ENCODE peak calls at places on chromosomes 2 and 18, in five cellular contexts. One of them, this sample, is unnamed.

GRCh38 chr2:37654419-37654818 is 17.0 kb downstream of the CDC42EP3 start:
- DNase-seq in upper lobe of left lung: no peak
- DNase-seq in naive thymus-derived CD4-positive, alpha-beta T cell: no peak
- DNase-seq in IMR-90: no peak
- DNase-seq in CD8-positive, alpha-beta memory T cell: no peak
- DNase-seq in this sample: no peak

GRCh38 chr18:76493213-76494107 is 1.6 kb downstream of the ZNF516 start:
- DNase-seq in upper lobe of left lung: peak; percentile 34
- DNase-seq in naive thymus-derived CD4-positive, alpha-beta T cell: no peak
- DNase-seq in IMR-90: peak; percentile 72
- DNase-seq in CD8-positive, alpha-beta memory T cell: no peak
- DNase-seq in this sample: no peak

GRCh38 chr2:57621984-57622383 is 424.6 kb upstream of the VRK2 start:
- DNase-seq in upper lobe of left lung: no peak
- DNase-seq in naive thymus-derived CD4-positive, alpha-beta T cell: no peak
- DNase-seq in IMR-90: no peak
- DNase-seq in CD8-positive, alpha-beta memory T cell: no peak
- DNase-seq in this sample: no peak

GRCh38 chr18:47247036-47247832 is 4.2 kb downstream of the SKOR2 start:
- DNase-seq in upper lobe of left lung: no peak
- DNase-seq in naive thymus-derived CD4-positive, alpha-beta T cell: no peak
- DNase-seq in IMR-90: no peak
- DNase-seq in CD8-positive, alpha-beta memory T cell: no peak
- DNase-seq in this sample: no peak

GRCh38 chr2:103009861-103010260 is 248.0 kb downstream of the TMEM182 start:
- DNase-seq in upper lobe of left lung: no peak
- DNase-seq in naive thymus-derived CD4-positive, alpha-beta T cell: no peak
- DNase-seq in IMR-90: no peak
- DNase-seq in CD8-positive, alpha-beta memory T cell: no peak
- DNase-seq in this sample: no peak

GRCh38 chr2:203195331-203195730 is 43.5 kb upstream of the CYP20A1 start:
- DNase-seq in upper lobe of left lung: no peak
- DNase-seq in naive thymus-derived CD4-positive, alpha-beta T cell: no peak
- DNase-seq in IMR-90: no peak
- DNase-seq in CD8-positive, alpha-beta memory T cell: no peak
- DNase-seq in this sample: no peak

GRCh38 chr18:9905401-9905922 is 8.4 kb upstream of the VAPA start:
- DNase-seq in upper lobe of left lung: no peak
- DNase-seq in naive thymus-derived CD4-positive, alpha-beta T cell: no peak
- DNase-seq in IMR-90: no peak
- DNase-seq in CD8-positive, alpha-beta memory T cell: no peak
- DNase-seq in this sample: no peak

GRCh38 chr2:160694631-160695030 is 201.0 kb upstream of the RBMS1 start:
- DNase-seq in upper lobe of left lung: no peak
- DNase-seq in naive thymus-derived CD4-positive, alpha-beta T cell: no peak
- DNase-seq in IMR-90: peak; percentile 4
- DNase-seq in CD8-positive, alpha-beta memory T cell: no peak
- DNase-seq in this sample: no peak

GRCh38 chr2:46749042-46749461 is 166.6 kb downstream of the MCFD2 start:
- DNase-seq in upper lobe of left lung: no peak
- DNase-seq in naive thymus-derived CD4-positive, alpha-beta T cell: no peak
- DNase-seq in IMR-90: peak; percentile 88
- DNase-seq in CD8-positive, alpha-beta memory T cell: no peak
- DNase-seq in this sample: no peak

GRCh38 chr18:11669948-11670275 is 19.2 kb upstream of the GNAL start:
- DNase-seq in upper lobe of left lung: no peak
- DNase-seq in naive thymus-derived CD4-positive, alpha-beta T cell: no peak
- DNase-seq in IMR-90: no peak
- DNase-seq in CD8-positive, alpha-beta memory T cell: no peak
- DNase-seq in this sample: no peak

GRCh38 chr2:119316066-119316465 is 50.6 kb downstream of the C2orf76 start:
- DNase-seq in upper lobe of left lung: no peak
- DNase-seq in naive thymus-derived CD4-positive, alpha-beta T cell: no peak
- DNase-seq in IMR-90: no peak
- DNase-seq in CD8-positive, alpha-beta memory T cell: no peak
- DNase-seq in this sample: no peak

GRCh38 chr2:231371430-231372054 is 24.0 kb upstream of the B3GNT7 start:
- DNase-seq in upper lobe of left lung: no peak
- DNase-seq in naive thymus-derived CD4-positive, alpha-beta T cell: no peak
- DNase-seq in IMR-90: no peak
- DNase-seq in CD8-positive, alpha-beta memory T cell: peak; percentile 34
- DNase-seq in this sample: no peak

GRCh38 chr2:231370749-231371429 is 24.6 kb upstream of the B3GNT7 start:
- DNase-seq in upper lobe of left lung: no peak
- DNase-seq in naive thymus-derived CD4-positive, alpha-beta T cell: no peak
- DNase-seq in IMR-90: no peak
- DNase-seq in CD8-positive, alpha-beta memory T cell: peak; percentile 48
- DNase-seq in this sample: no peak

GRCh38 chr2:231369580-231370428 is 25.7 kb upstream of the B3GNT7 start:
- DNase-seq in upper lobe of left lung: no peak
- DNase-seq in naive thymus-derived CD4-positive, alpha-beta T cell: no peak
- DNase-seq in IMR-90: no peak
- DNase-seq in CD8-positive, alpha-beta memory T cell: peak; percentile 39
- DNase-seq in this sample: no peak

GRCh38 chr2:231372326-231372725 is 23.2 kb upstream of the B3GNT7 start:
- DNase-seq in upper lobe of left lung: no peak
- DNase-seq in naive thymus-derived CD4-positive, alpha-beta T cell: no peak
- DNase-seq in IMR-90: no peak
- DNase-seq in CD8-positive, alpha-beta memory T cell: peak; percentile 29
- DNase-seq in this sample: no peak

DNA sequence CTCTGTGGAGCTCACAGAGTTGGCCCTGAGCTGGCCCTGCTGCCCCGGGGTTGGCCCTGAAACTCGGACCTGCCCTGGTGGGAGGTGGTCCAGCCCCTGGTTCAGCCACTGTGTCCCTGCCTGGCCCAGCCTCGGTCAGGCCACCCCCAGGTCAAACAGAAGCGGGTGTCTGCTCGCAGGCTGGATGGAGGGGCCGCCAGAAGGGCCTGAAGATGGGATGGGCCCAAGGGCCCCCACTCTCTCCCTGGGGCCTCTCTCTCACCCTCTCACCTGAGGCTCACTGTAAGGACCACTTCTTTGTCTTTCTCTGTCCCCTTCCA is 25.1 kb upstream of the B3GNT7 start:
- DNase-seq in upper lobe of left lung: no peak
- DNase-seq in naive thymus-derived CD4-positive, alpha-beta T cell: no peak
- DNase-seq in IMR-90: no peak
- DNase-seq in CD8-positive, alpha-beta memory T cell: peak; percentile 26
- DNase-seq in this sample: no peak
- H3K36me3 ChIP-seq in upper lobe of left lung: no peaks in the 10 kb centered on the region
- H3K36me3 ChIP-seq in naive thymus-derived CD4-positive, alpha-beta T cell: no peaks in the 10 kb centered on the region
- H3K36me3 ChIP-seq in IMR-90: no peaks in the 10 kb centered on the region
- H3K36me3 ChIP-seq in CD8-positive, alpha-beta memory T cell: no peaks in the 10 kb centered on the region
- H3K36me3 ChIP-seq in this sample: no peaks in the 10 kb centered on the region

GRCh38 chr2:42048318-42049251 is 764 bp downstream of the PKDCC start:
- DNase-seq in upper lobe of left lung: no peak
- DNase-seq in naive thymus-derived CD4-positive, alpha-beta T cell: no peak
- DNase-seq in IMR-90: peak; percentile 45
- DNase-seq in CD8-positive, alpha-beta memory T cell: no peak
- DNase-seq in this sample: no peak
- H3K4me1 ChIP-seq in upper lobe of left lung: peaks cover 28% of the 10 kb centered on the region
- H3K4me1 ChIP-seq in naive thymus-derived CD4-positive, alpha-beta T cell: no peaks in the 10 kb centered on the region
- H3K4me1 ChIP-seq in IMR-90: peaks cover 32% of the 10 kb centered on the region
- H3K4me1 ChIP-seq in CD8-positive, alpha-beta memory T cell: peaks cover 5% of the 10 kb centered on the region
- H3K4me1 ChIP-seq in this sample: peaks cover 8% of the 10 kb centered on the region

GRCh38 chr2:182064024-182064880 is 78.6 kb downstream of the PPP1R1C start:
- DNase-seq in upper lobe of left lung: no peak
- DNase-seq in naive thymus-derived CD4-positive, alpha-beta T cell: no peak
- DNase-seq in IMR-90: peak; percentile 27
- DNase-seq in CD8-positive, alpha-beta memory T cell: no peak
- DNase-seq in this sample: no peak
- H3K36me3 ChIP-seq in upper lobe of left lung: no peaks in the 10 kb centered on the region
- H3K36me3 ChIP-seq in naive thymus-derived CD4-positive, alpha-beta T cell: no peaks in the 10 kb centered on the region
- H3K36me3 ChIP-seq in IMR-90: no peaks in the 10 kb centered on the region
- H3K36me3 ChIP-seq in CD8-positive, alpha-beta memory T cell: no peaks in the 10 kb centered on the region
- H3K36me3 ChIP-seq in this sample: no peaks in the 10 kb centered on the region

GRCh38 chr2:15704086-15704787 is 112.6 kb downstream of the DDX1 start:
- DNase-seq in upper lobe of left lung: no peak
- DNase-seq in naive thymus-derived CD4-positive, alpha-beta T cell: no peak
- DNase-seq in IMR-90: no peak
- DNase-seq in CD8-positive, alpha-beta memory T cell: no peak
- DNase-seq in this sample: no peak
- H3K4me1 ChIP-seq in upper lobe of left lung: peaks cover 17% of the 10 kb centered on the region
- H3K4me1 ChIP-seq in naive thymus-derived CD4-positive, alpha-beta T cell: no peaks in the 10 kb centered on the region
- H3K4me1 ChIP-seq in IMR-90: no peaks in the 10 kb centered on the region
- H3K4me1 ChIP-seq in CD8-positive, alpha-beta memory T cell: no peaks in the 10 kb centered on the region
- H3K4me1 ChIP-seq in this sample: no peaks in the 10 kb centered on the region

GRCh38 chr18:46079336-46079735 is 7.3 kb upstream of the PSTPIP2 start:
- DNase-seq in upper lobe of left lung: no peak
- DNase-seq in naive thymus-derived CD4-positive, alpha-beta T cell: no peak
- DNase-seq in IMR-90: no peak
- DNase-seq in CD8-positive, alpha-beta memory T cell: no peak
- DNase-seq in this sample: no peak
- H3K36me3 ChIP-seq in upper lobe of left lung: peaks cover 22% of the 10 kb centered on the region
- H3K36me3 ChIP-seq in naive thymus-derived CD4-positive, alpha-beta T cell: peaks cover 5% of the 10 kb centered on the region
- H3K36me3 ChIP-seq in IMR-90: peaks cover 36% of the 10 kb centered on the region
- H3K36me3 ChIP-seq in CD8-positive, alpha-beta memory T cell: peaks cover 25% of the 10 kb centered on the region
- H3K36me3 ChIP-seq in this sample: peaks cover 26% of the 10 kb centered on the region

DNA sequence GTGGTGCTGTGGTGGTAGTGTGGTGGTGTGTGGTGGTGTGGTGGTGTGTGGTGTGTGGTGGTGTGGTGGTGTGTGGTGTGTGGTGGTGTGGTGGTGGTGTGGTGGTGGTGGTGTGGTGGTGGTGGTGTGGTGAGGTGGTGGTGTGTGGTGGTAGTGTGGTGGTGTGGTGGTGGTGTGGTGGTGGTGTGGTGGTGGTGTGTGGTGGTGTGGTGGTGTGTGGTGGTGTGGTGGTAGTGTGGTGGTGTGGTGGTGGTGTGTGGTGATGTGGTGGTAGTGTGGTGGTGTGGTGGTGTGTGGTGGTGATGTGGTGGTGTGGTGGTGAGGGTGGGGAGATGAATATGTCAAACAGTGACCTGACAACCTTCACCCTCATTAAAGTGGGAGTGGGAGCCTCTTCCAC is 55.6 kb upstream of the DLGAP1 start:
- DNase-seq in upper lobe of left lung: no peak
- DNase-seq in naive thymus-derived CD4-positive, alpha-beta T cell: no peak
- DNase-seq in IMR-90: no peak
- DNase-seq in CD8-positive, alpha-beta memory T cell: no peak
- DNase-seq in this sample: no peak
- H3K4me1 ChIP-seq in upper lobe of left lung: no peaks in the 10 kb centered on the region
- H3K4me1 ChIP-seq in naive thymus-derived CD4-positive, alpha-beta T cell: no peaks in the 10 kb centered on the region
- H3K4me1 ChIP-seq in IMR-90: no peaks in the 10 kb centered on the region
- H3K4me1 ChIP-seq in CD8-positive, alpha-beta memory T cell: no peaks in the 10 kb centered on the region
- H3K4me1 ChIP-seq in this sample: no peaks in the 10 kb centered on the region

GRCh38 chr2:10680214-10680613 is 9.6 kb downstream of the NOL10 start:
- DNase-seq in upper lobe of left lung: no peak
- DNase-seq in naive thymus-derived CD4-positive, alpha-beta T cell: no peak
- DNase-seq in IMR-90: no peak
- DNase-seq in CD8-positive, alpha-beta memory T cell: no peak
- DNase-seq in this sample: no peak
- H3K36me3 ChIP-seq in upper lobe of left lung: peaks cover 9% of the 10 kb centered on the region
- H3K36me3 ChIP-seq in naive thymus-derived CD4-positive, alpha-beta T cell: peaks cover 5% of the 10 kb centered on the region
- H3K36me3 ChIP-seq in IMR-90: peaks cover 7% of the 10 kb centered on the region
- H3K36me3 ChIP-seq in CD8-positive, alpha-beta memory T cell: no peaks in the 10 kb centered on the region
- H3K36me3 ChIP-seq in this sample: peaks cover 20% of the 10 kb centered on the region

This sample was measured in effector memory CD4-positive, alpha-beta T cell.